ENCODE peak calls at places on chromosomes 6 and 20, in ten cellular contexts. One of them, this sample, is unnamed.

GRCh38 chr6:150672792-150673191 is 73.1 kb downstream of the PLEKHG1 start:
- DNase-seq in stimulated activated CD8-positive, alpha-beta memory T cell treated with anti-CD3 and anti-CD28 coated beads, Interleukin-7, amount 100 ng/mL, for 1 hour: no peak
- DNase-seq in T follicular helper cell: no peak
- DNase-seq in CD4-positive, CD25-positive, alpha-beta regulatory T cell: no peak
- DNase-seq in activated T-cell treated with anti-CD3 and anti-CD28 coated beads, Interleukin-2, amount 50 U/mL, for 4 hours: no peak
- DNase-seq in AG10803: no peak
- DNase-seq in Karpas-422: no peak
- DNase-seq in cardiac fibroblast: no peak
- DNase-seq in activated naive CD4-positive, alpha-beta T cell: no peak
- DNase-seq in Jurkat, Clone E6-1: no peak
- DNase-seq in this sample: no peak

GRCh38 chr6:108609276-108609769 is 48.6 kb downstream of the FOXO3 start:
- DNase-seq in stimulated activated CD8-positive, alpha-beta memory T cell treated with anti-CD3 and anti-CD28 coated beads, Interleukin-7, amount 100 ng/mL, for 1 hour: no peak
- DNase-seq in T follicular helper cell: no peak
- DNase-seq in CD4-positive, CD25-positive, alpha-beta regulatory T cell: no peak
- DNase-seq in activated T-cell treated with anti-CD3 and anti-CD28 coated beads, Interleukin-2, amount 50 U/mL, for 4 hours: no peak
- DNase-seq in AG10803: peak
- DNase-seq in Karpas-422: no peak
- DNase-seq in cardiac fibroblast: no peak
- DNase-seq in activated naive CD4-positive, alpha-beta T cell: no peak
- DNase-seq in Jurkat, Clone E6-1: peak
- DNase-seq in this sample: no peak

GRCh38 chr20:44064501-44065400 is 122.2 kb downstream of the JPH2 start:
- DNase-seq in stimulated activated CD8-positive, alpha-beta memory T cell treated with anti-CD3 and anti-CD28 coated beads, Interleukin-7, amount 100 ng/mL, for 1 hour: no peak
- DNase-seq in T follicular helper cell: no peak
- DNase-seq in CD4-positive, CD25-positive, alpha-beta regulatory T cell: no peak
- DNase-seq in activated T-cell treated with anti-CD3 and anti-CD28 coated beads, Interleukin-2, amount 50 U/mL, for 4 hours: no peak
- DNase-seq in AG10803: no peak
- DNase-seq in Karpas-422: no peak
- DNase-seq in cardiac fibroblast: no peak
- DNase-seq in activated naive CD4-positive, alpha-beta T cell: no peak
- DNase-seq in Jurkat, Clone E6-1: no peak
- DNase-seq in this sample: no peak

GRCh38 chr20:46990017-46990810 is 95.6 kb downstream of the EYA2 start:
- DNase-seq in stimulated activated CD8-positive, alpha-beta memory T cell treated with anti-CD3 and anti-CD28 coated beads, Interleukin-7, amount 100 ng/mL, for 1 hour: no peak
- DNase-seq in T follicular helper cell: no peak
- DNase-seq in CD4-positive, CD25-positive, alpha-beta regulatory T cell: no peak
- DNase-seq in activated T-cell treated with anti-CD3 and anti-CD28 coated beads, Interleukin-2, amount 50 U/mL, for 4 hours: no peak
- DNase-seq in AG10803: peak
- DNase-seq in Karpas-422: peak
- DNase-seq in cardiac fibroblast: no peak
- DNase-seq in activated naive CD4-positive, alpha-beta T cell: no peak
- DNase-seq in Jurkat, Clone E6-1: no peak
- DNase-seq in this sample: no peak

GRCh38 chr6:159982726-159983506 is 14.0 kb downstream of the IGF2R start:
- DNase-seq in stimulated activated CD8-positive, alpha-beta memory T cell treated with anti-CD3 and anti-CD28 coated beads, Interleukin-7, amount 100 ng/mL, for 1 hour: no peak
- DNase-seq in T follicular helper cell: no peak
- DNase-seq in CD4-positive, CD25-positive, alpha-beta regulatory T cell: peak
- DNase-seq in activated T-cell treated with anti-CD3 and anti-CD28 coated beads, Interleukin-2, amount 50 U/mL, for 4 hours: no peak
- DNase-seq in AG10803: peak
- DNase-seq in Karpas-422: peak
- DNase-seq in cardiac fibroblast: peak
- DNase-seq in activated naive CD4-positive, alpha-beta T cell: no peak
- DNase-seq in Jurkat, Clone E6-1: peak
- DNase-seq in this sample: peak

GRCh38 chr6:130843575-130844320 is 16.5 kb downstream of the SMLR1 start:
- DNase-seq in stimulated activated CD8-positive, alpha-beta memory T cell treated with anti-CD3 and anti-CD28 coated beads, Interleukin-7, amount 100 ng/mL, for 1 hour: no peak
- DNase-seq in T follicular helper cell: no peak
- DNase-seq in CD4-positive, CD25-positive, alpha-beta regulatory T cell: peak
- DNase-seq in activated T-cell treated with anti-CD3 and anti-CD28 coated beads, Interleukin-2, amount 50 U/mL, for 4 hours: no peak
- DNase-seq in AG10803: peak
- DNase-seq in Karpas-422: peak
- DNase-seq in cardiac fibroblast: peak
- DNase-seq in activated naive CD4-positive, alpha-beta T cell: no peak
- DNase-seq in Jurkat, Clone E6-1: peak
- DNase-seq in this sample: no peak

GRCh38 chr20:63521602-63522001 is 1.0 kb downstream of the PPDPF start:
- DNase-seq in stimulated activated CD8-positive, alpha-beta memory T cell treated with anti-CD3 and anti-CD28 coated beads, Interleukin-7, amount 100 ng/mL, for 1 hour: no peak
- DNase-seq in T follicular helper cell: no peak
- DNase-seq in CD4-positive, CD25-positive, alpha-beta regulatory T cell: no peak
- DNase-seq in activated T-cell treated with anti-CD3 and anti-CD28 coated beads, Interleukin-2, amount 50 U/mL, for 4 hours: no peak
- DNase-seq in AG10803: no peak
- DNase-seq in Karpas-422: no peak
- DNase-seq in cardiac fibroblast: peak
- DNase-seq in activated naive CD4-positive, alpha-beta T cell: no peak
- DNase-seq in Jurkat, Clone E6-1: no peak
- DNase-seq in this sample: no peak

GRCh38 chr6:34592208-34592952 is 36.3 kb upstream of the SPDEF start:
- DNase-seq in stimulated activated CD8-positive, alpha-beta memory T cell treated with anti-CD3 and anti-CD28 coated beads, Interleukin-7, amount 100 ng/mL, for 1 hour: no peak
- DNase-seq in T follicular helper cell: no peak
- DNase-seq in CD4-positive, CD25-positive, alpha-beta regulatory T cell: no peak
- DNase-seq in activated T-cell treated with anti-CD3 and anti-CD28 coated beads, Interleukin-2, amount 50 U/mL, for 4 hours: peak
- DNase-seq in AG10803: no peak
- DNase-seq in Karpas-422: no peak
- DNase-seq in cardiac fibroblast: no peak
- DNase-seq in activated naive CD4-positive, alpha-beta T cell: no peak
- DNase-seq in Jurkat, Clone E6-1: peak
- DNase-seq in this sample: no peak

GRCh38 chr6:119076966-119077642 is 1.4 kb downstream of the FAM184A start:
- DNase-seq in stimulated activated CD8-positive, alpha-beta memory T cell treated with anti-CD3 and anti-CD28 coated beads, Interleukin-7, amount 100 ng/mL, for 1 hour: no peak
- DNase-seq in T follicular helper cell: no peak
- DNase-seq in CD4-positive, CD25-positive, alpha-beta regulatory T cell: peak
- DNase-seq in activated T-cell treated with anti-CD3 and anti-CD28 coated beads, Interleukin-2, amount 50 U/mL, for 4 hours: no peak
- DNase-seq in AG10803: no peak
- DNase-seq in Karpas-422: no peak
- DNase-seq in cardiac fibroblast: no peak
- DNase-seq in activated naive CD4-positive, alpha-beta T cell: no peak
- DNase-seq in Jurkat, Clone E6-1: no peak
- DNase-seq in this sample: no peak

This sample was measured in NK-92 treated with Interleukin-12 subunit alpha and Interleukin-12 subunit beta, amount 100 ng/mL, for 24 hours.